ENCODE peak calls at places on chromosomes 12 and 14, in four cellular contexts. One of them, this sample, is unnamed.

GRCh38 chr12:5985471-5985870 is 40.4 kb upstream of the ANO2 start:
- DNase-seq in coronary artery: no peak
- DNase-seq in WERI-Rb-1: no peak
- DNase-seq in neural crest cell: no peak
- DNase-seq in this sample: no peak

GRCh38 chr12:91434081-91434480 is 251.5 kb upstream of the DCN start:
- DNase-seq in coronary artery: no peak
- DNase-seq in WERI-Rb-1: no peak
- DNase-seq in neural crest cell: no peak
- DNase-seq in this sample: no peak

GRCh38 chr12:71484272-71484905 is 44.8 kb downstream of the LGR5 start:
- DNase-seq in coronary artery: no peak
- DNase-seq in WERI-Rb-1: no peak
- DNase-seq in neural crest cell: no peak
- DNase-seq in this sample: no peak

GRCh38 chr12:62898568-62898967 is 36.4 kb downstream of the PPM1H start:
- DNase-seq in coronary artery: no peak
- DNase-seq in WERI-Rb-1: no peak
- DNase-seq in neural crest cell: no peak
- DNase-seq in this sample: peak

GRCh38 chr14:63759454-63759853 is 31.6 kb upstream of the SGPP1 start:
- DNase-seq in coronary artery: no peak
- DNase-seq in WERI-Rb-1: no peak
- DNase-seq in neural crest cell: no peak
- DNase-seq in this sample: no peak

GRCh38 chr12:1226951-1227350 is 235.9 kb downstream of the ERC1 start:
- DNase-seq in coronary artery: no peak
- DNase-seq in WERI-Rb-1: no peak
- DNase-seq in neural crest cell: no peak
- DNase-seq in this sample: no peak

GRCh38 chr14:105568859-105569766 is 42.7 kb downstream of the TMEM121 start:
- DNase-seq in coronary artery: peak
- DNase-seq in WERI-Rb-1: no peak
- DNase-seq in neural crest cell: no peak
- DNase-seq in this sample: no peak

GRCh38 chr12:21852251-21852650 is 77.7 kb upstream of the KCNJ8 start:
- DNase-seq in coronary artery: no peak
- DNase-seq in WERI-Rb-1: no peak
- DNase-seq in neural crest cell: no peak
- DNase-seq in this sample: no peak

GRCh38 chr14:51093371-51094281 is 1.3 kb downstream of the TRIM9 start:
- DNase-seq in coronary artery: no peak
- DNase-seq in WERI-Rb-1: peak
- DNase-seq in neural crest cell: peak
- DNase-seq in this sample: peak

GRCh38 chr14:74893614-74894091 is 11.9 kb downstream of the DLST start:
- DNase-seq in coronary artery: no peak
- DNase-seq in WERI-Rb-1: no peak
- DNase-seq in neural crest cell: no peak
- DNase-seq in this sample: no peak

GRCh38 chr12:20132818-20133217 is 235.5 kb upstream of the PDE3A start:
- DNase-seq in coronary artery: no peak
- DNase-seq in WERI-Rb-1: no peak
- DNase-seq in neural crest cell: no peak
- DNase-seq in this sample: no peak

This sample was measured in T47D.